ENCODE peak calls at places on chromosomes 12 and 14, in five cellular contexts. C is Peyer's patch, I is RWPE2, K is pancreas, M is GM20000. G is an unnamed sample.

GRCh38 chr12:122951406-122951805 is 14.9 kb downstream of the ABCB9 start:
- DNase-seq in C (no peak), I (no peak), K (no peak), M (no peak), G (peak)

GRCh38 chr14:44662250-44662891 is 155.3 kb upstream of the FSCB start:
- DNase-seq in C (no peak), I (no peak), K (no peak), M (no peak), G (no peak)

GRCh38 chr14:54761835-54762234 is 140.8 kb downstream of the GCH1 start:
- DNase-seq in C (no peak), I (no peak), K (no peak), M (no peak), G (no peak)

GRCh38 chr12:42086021-42086420 is 58.7 kb downstream of the GXYLT1 start:
- DNase-seq in C (no peak), I (no peak), K (no peak), M (no peak), G (no peak)

GRCh38 chr14:28375295-28375694 is 391.3 kb upstream of the FOXG1 start:
- DNase-seq in C (no peak), I (no peak), K (no peak), M (no peak), G (no peak)

GRCh38 chr12:43758247-43758727 is 303 bp downstream of the PUS7L start:
- DNase-seq in C (peak), I (no peak), K (no peak), M (no peak), G (no peak)

GRCh38 chr12:69254046-69254445 is 14.7 kb downstream of the CPSF6 start:
- DNase-seq in C (no peak), I (no peak), K (no peak), M (peak), G (no peak)

GRCh38 chr12:111330800-111331752 is 37.8 kb downstream of the PHETA1 start:
- DNase-seq in C (no peak), I (no peak), K (no peak), M (peak), G (no peak)

GRCh38 chr12:109098671-109099070 is 1.3 kb downstream of the UNG start:
- DNase-seq in C (no peak), I (no peak), K (no peak), M (no peak), G (no peak)

GRCh38 chr14:67735361-67735921 is 33.8 kb downstream of the RDH12 start:
- DNase-seq in C (no peak), I (no peak), K (no peak), M (no peak), G (no peak)

GRCh38 chr12:122793685-122794106 is 19.3 kb downstream of the CCDC62 start:
- DNase-seq in C (no peak), I (no peak), K (no peak), M (peak), G (no peak)

GRCh38 chr14:34680806-34681479 is 33.5 kb downstream of the CFL2 start:
- DNase-seq in C (no peak), I (no peak), K (no peak), M (no peak), G (no peak)

GRCh38 chr12:65876898-65877721 is 52.8 kb downstream of the HMGA2 start:
- DNase-seq in C (no peak), I (no peak), K (peak), M (no peak), G (no peak)

GRCh38 chr12:107544947-107545346 is 140.7 kb upstream of the PWP1 start:
- DNase-seq in C (no peak), I (no peak), K (no peak), M (no peak), G (no peak)

GRCh38 chr12:106136263-106136662 is 2.5 kb downstream of the NUAK1 start:
- DNase-seq in C (peak), I (peak), K (peak), M (peak), G (no peak)

GRCh38 chr14:76352639-76353281 is 23.2 kb upstream of the ESRRB start:
- DNase-seq in C (no peak), I (no peak), K (peak), M (peak), G (no peak)

GRCh38 chr12:53180931-53181645 is 363 bp upstream of the CSAD start:
- DNase-seq in C (peak), I (no peak), K (no peak), M (peak), G (no peak)

GRCh38 chr12:116393859-116394650 is 116.6 kb upstream of the MED13L start:
- DNase-seq in C (no peak), I (no peak), K (no peak), M (no peak), G (no peak)

GRCh38 chr12:112590281-112590680 is 171.5 kb downstream of the PTPN11 start:
- DNase-seq in C (no peak), I (no peak), K (no peak), M (no peak), G (no peak)

GRCh38 chr12:27906127-27906500 is 66.4 kb downstream of the PTHLH start:
- DNase-seq in C (no peak), I (no peak), K (no peak), M (no peak), G (no peak)

GRCh38 chr12:114697741-114698565 is 14.0 kb upstream of the TBX3 start:
- DNase-seq in C (no peak), I (no peak), K (no peak), M (no peak), G (no peak)

GRCh38 chr12:72692338-72692737 is 420.2 kb downstream of the TRHDE start:
- DNase-seq in C (no peak), I (no peak), K (no peak), M (no peak), G (no peak)

GRCh38 chr12:72089678-72090077 is 151.0 kb downstream of the TPH2 start:
- DNase-seq in C (no peak), I (no peak), K (no peak), M (no peak), G (no peak)

GRCh38 chr14:58353516-58354299 is 42.0 kb upstream of the TOMM20L start:
- DNase-seq in C (no peak), I (no peak), K (no peak), M (no peak), G (no peak)

GRCh38 chr14:68247867-68248266 is 428.3 kb downstream of the RAD51B start:
- DNase-seq in C (no peak), I (no peak), K (no peak), M (no peak), G (peak)

GRCh38 chr12:14403293-14403692 is 37.8 kb downstream of the ATF7IP start:
- DNase-seq in C (no peak), I (no peak), K (no peak), M (no peak), G (no peak)

GRCh38 chr14:104512771-104513640 is 66.6 kb upstream of the C14orf180 start:
- DNase-seq in C (no peak), I (no peak), K (no peak), M (no peak), G (no peak)

GRCh38 chr12:31406345-31406744 is 80.4 kb upstream of the SINHCAF start:
- DNase-seq in C (no peak), I (no peak), K (no peak), M (peak), G (no peak)

GRCh38 chr14:68621400-68622365 is 171.2 kb downstream of the ZFP36L1 start:
- DNase-seq in C (no peak), I (no peak), K (no peak), M (no peak), G (no peak)

GRCh38 chr12:57151741-57152407 is 4.5 kb upstream of the LRP1-AS start:
- DNase-seq in C (no peak), I (no peak), K (no peak), M (no peak), G (no peak)

GRCh38 chr12:127655691-127656090 is 611.3 kb upstream of the TMEM132C start:
- DNase-seq in C (no peak), I (no peak), K (no peak), M (no peak), G (no peak)

GRCh38 chr12:67716817-67717216 is 68.3 kb downstream of the DYRK2 start:
- DNase-seq in C (no peak), I (no peak), K (no peak), M (no peak), G (no peak)

GRCh38 chr12:108701779-108702435 is 29.4 kb downstream of the CORO1C start:
- DNase-seq in C (no peak), I (no peak), K (no peak), M (no peak), G (no peak)

GRCh38 chr14:37060496-37061260 is 111.7 kb downstream of the SLC25A21 start:
- DNase-seq in C (no peak), I (no peak), K (no peak), M (no peak), G (no peak)

GRCh38 chr14:91867316-91867988 is at the start of gene TC2N:
- DNase-seq in C (peak), I (no peak), K (no peak), M (no peak), G (no peak)

GRCh38 chr14:74476607-74477006 is 16.5 kb downstream of the NPC2 start:
- DNase-seq in C (no peak), I (no peak), K (no peak), M (no peak), G (no peak)

GRCh38 chr14:22972313-22972930 is 9.9 kb downstream of the AJUBA start:
- DNase-seq in C (no peak), I (no peak), K (no peak), M (no peak), G (no peak)

GRCh38 chr12:116878567-116879508 is 2.4 kb downstream of the HRK start:
- DNase-seq in C (no peak), I (peak), K (no peak), M (no peak), G (no peak)

GRCh38 chr12:27635349-27635972 is 60.8 kb upstream of the REP15 start:
- DNase-seq in C (no peak), I (no peak), K (no peak), M (peak), G (no peak)

GRCh38 chr12:47048541-47048940 is 30.9 kb upstream of the PCED1B start:
- DNase-seq in C (no peak), I (no peak), K (no peak), M (no peak), G (no peak)
- TF ChIP-seq CTCF in C (no peak), I (no peak), K (no peak), M (no peak), G (no peak)

GRCh38 chr12:125065021-125065752 is at the start of gene AACS:
- DNase-seq in C (peak), I (no peak), K (peak), M (peak), G (peak)
- TF ChIP-seq CTCF in C (no peak), I (no peak), K (no peak), M (no peak), G (no peak)

GRCh38 chr12:121009744-121010143 is 6.5 kb downstream of the C12orf43 start:
- DNase-seq in C (no peak), I (no peak), K (peak), M (no peak), G (no peak)
- TF ChIP-seq CTCF in C (peak), I (peak), K (peak), M (no peak), G (no peak)

DNA sequence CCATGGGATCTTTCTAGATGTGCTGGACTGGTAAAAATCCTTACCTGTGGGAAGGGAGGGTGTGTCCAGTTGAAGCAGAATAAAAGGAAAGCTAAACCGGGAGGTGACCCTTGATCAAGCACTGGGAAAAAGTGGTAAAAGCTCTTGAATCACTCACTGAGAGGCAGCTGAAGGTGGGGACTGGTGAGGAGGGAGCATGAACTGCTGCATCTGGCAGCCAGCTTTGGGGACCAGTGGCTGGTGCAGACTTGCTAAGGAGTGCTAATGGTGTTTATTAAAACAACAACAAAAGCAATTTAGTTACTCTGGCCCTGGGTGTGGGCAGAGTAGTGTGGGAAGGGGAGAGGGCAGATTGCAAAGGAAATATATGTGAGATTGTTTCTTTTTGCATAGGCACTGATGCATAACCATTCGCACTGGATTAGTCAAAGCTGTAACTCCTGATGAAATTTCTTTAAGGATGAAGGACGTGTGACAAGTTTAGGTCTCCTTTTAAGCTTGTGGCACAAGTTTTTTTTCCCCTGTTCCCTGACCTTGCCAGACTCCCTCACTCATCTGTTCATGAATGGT is 8.1 kb downstream of the TXNRD1 start:
- DNase-seq in C (no peak), I (no peak), K (no peak), M (no peak), G (no peak)
- TF ChIP-seq CTCF in C (no peak), I (no peak), K (no peak), M (no peak), G (no peak)

DNA sequence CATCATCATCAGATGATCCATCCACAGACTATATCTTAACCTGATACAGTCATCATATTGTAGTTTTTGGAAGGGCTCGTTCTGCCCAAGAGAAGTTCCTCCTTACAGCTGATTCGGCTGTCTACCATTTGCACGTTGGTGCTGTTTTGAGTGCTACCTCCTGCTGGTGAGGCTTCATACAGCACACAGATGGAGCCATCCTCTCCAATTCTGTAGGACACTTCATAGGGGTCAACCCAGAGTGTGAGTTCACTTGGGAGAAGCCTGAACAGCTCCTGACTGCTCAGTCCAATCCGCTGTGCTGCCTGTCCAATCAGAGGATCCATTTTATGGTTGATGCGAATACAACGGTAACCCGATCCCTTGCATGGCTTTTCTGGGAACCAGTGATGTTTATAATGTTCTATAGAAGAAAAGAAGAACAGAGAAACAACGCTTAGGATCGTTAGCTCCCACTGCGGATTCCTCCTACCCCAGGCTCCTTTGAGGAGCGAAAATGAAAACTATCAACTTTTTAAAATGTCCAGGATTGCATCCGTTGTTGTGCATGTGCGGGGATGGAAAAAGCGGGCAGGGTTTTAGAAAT is 1.5 kb downstream of the BTG1 start:
- DNase-seq in C (peak), I (peak), K (peak), M (no peak), G (peak)
- TF ChIP-seq CTCF in C (peak), I (peak), K (peak), M (peak), G (peak)

DNA sequence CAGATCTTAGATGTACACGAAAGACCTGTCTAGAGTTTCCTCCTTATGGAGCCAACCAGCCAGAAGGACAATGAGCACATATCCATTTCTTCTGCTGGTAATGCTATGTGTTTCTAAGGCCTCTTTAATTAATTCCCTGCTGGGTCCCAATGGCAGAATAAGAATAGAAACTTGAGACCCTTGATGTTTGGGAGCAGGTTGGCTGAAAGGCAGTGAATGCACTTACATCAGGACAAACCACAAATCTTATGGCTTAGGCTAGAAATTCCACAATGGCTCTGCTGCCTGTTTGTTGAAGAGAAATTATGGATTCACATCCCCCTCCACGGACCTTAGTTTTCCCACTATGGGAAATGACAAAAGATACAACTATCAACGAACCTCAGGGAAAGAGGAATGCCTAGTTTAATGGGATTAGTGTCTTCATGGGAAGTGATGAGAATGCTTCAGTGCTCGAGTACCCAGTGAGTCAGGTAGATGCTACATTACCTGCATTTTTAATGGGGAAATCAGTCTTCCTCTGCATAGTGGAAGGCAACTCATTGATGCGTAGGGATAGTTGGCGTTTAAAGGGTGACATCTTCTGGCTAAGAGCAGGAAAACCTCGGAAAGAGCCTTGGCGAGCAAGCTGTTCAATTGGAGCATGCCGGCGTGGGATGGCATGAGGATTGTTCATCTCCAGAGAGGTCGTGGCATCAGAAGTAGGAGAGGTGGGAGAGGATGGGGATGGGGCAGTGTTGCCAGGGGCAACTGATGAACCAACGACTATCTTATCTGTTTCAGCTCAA is 46.5 kb downstream of the PAPLN start:
- DNase-seq in C (no peak), I (no peak), K (no peak), M (no peak), G (no peak)
- TF ChIP-seq CTCF in C (no peak), I (peak), K (no peak), M (no peak), G (no peak)

GRCh38 chr14:105901226-105901625 is 374.8 kb downstream of the TMEM121 start:
- DNase-seq in C (no peak), I (no peak), K (no peak), M (no peak), G (no peak)

GRCh38 chr14:105902131-105902898 is 375.9 kb downstream of the TMEM121 start:
- DNase-seq in C (no peak), I (no peak), K (no peak), M (no peak), G (no peak)

GRCh38 chr14:105899657-105900397 is 373.4 kb downstream of the TMEM121 start:
- DNase-seq in C (no peak), I (no peak), K (no peak), M (no peak), G (peak)

GRCh38 chr14:105899071-105899641 is 372.8 kb downstream of the TMEM121 start:
- DNase-seq in C (no peak), I (no peak), K (no peak), M (no peak), G (peak)

DNA sequence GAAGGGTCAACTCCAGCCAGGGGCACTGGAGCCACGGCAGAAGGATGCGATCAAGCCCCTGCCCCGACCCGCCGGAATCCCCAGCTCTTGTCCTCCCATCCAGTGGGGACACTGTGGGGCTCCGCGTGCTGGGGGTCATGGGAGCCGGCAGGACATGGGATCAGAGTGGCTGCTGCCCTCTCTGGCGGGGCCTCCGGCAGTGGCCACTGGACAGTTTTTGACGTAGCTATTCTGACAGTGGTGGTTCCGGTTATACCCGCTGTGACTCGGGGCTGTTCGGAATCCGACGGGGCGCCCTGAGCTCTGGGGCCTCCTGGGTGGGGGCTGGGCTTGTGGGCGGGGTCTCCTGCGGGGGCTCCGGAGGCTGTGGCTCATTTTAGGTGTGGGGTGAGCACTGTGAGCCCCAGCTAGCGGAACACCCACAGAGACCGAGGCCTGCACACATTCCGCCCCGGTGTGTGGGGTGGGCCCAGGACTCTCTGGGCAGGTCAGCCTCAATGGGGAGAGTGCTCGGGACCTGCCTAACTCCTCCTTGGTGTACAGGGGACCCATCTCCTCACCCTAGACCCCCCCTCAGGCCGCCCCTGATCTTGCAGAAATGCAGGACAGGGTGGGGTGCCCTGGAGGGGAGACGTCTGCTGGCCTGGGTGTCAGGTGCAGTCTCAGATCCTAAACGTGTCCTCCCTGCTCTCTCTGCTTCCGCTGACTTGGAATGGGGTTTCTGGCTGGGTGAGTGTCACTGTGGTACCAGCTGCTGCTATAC is 374.2 kb downstream of the TMEM121 start:
- DNase-seq in C (no peak), I (no peak), K (no peak), M (no peak), G (no peak)
- TF ChIP-seq CTCF in C (no peak), I (no peak), K (no peak), M (no peak), G (no peak)